ENCODE peak calls at places on chromosomes 3 and 15, in four cellular contexts. F is IMR-90, T is mesenchymal stem cell, G is H9. K is an unnamed sample.

GRCh38 chr15:69468241-69469121 is 15.9 kb downstream of the RPLP1 start:
- DNase-seq in F (peak; percentile 87), T (peak; percentile 79), G (no peak), K (no peak)

GRCh38 chr3:42850263-42850662 is 25.4 kb downstream of the CYP8B1 start:
- DNase-seq in F (no peak), T (no peak), G (no peak), K (no peak)

GRCh38 chr3:101381809-101382208 is 61.4 kb upstream of the IMPG2 start:
- DNase-seq in F (peak; percentile 58), T (peak; percentile 51), G (no peak), K (peak; percentile 50)

GRCh38 chr3:141271279-141272033 is 39.8 kb downstream of the PXYLP1 start:
- DNase-seq in F (no peak), T (no peak), G (no peak), K (no peak)

GRCh38 chr3:120472121-120472844 is 21.5 kb upstream of the FSTL1 start:
- DNase-seq in F (no peak), T (no peak), G (no peak), K (peak; percentile 69)

GRCh38 chr3:58025824-58026579 is 17.8 kb downstream of the FLNB start:
- DNase-seq in F (peak; percentile 68), T (peak; percentile 78), G (no peak), K (no peak)

GRCh38 chr3:172692751-172693310 is 18.0 kb downstream of the NCEH1 start:
- DNase-seq in F (no peak), T (no peak), G (no peak), K (no peak)

GRCh38 chr15:89052474-89052873 is 35.8 kb upstream of the ABHD2 start:
- DNase-seq in F (peak; percentile 97), T (peak; percentile 91), G (no peak), K (peak; percentile 30)

GRCh38 chr3:94246136-94246535 is 183.3 kb downstream of the NSUN3 start:
- DNase-seq in F (no peak), T (no peak), G (no peak), K (no peak)

GRCh38 chr3:114627760-114628159 is 333.9 kb downstream of the TIGIT start:
- DNase-seq in F (peak; percentile 43), T (peak; percentile 77), G (no peak), K (peak; percentile 56)

GRCh38 chr15:59170295-59170881 is 36.3 kb upstream of the LDHAL6B start:
- DNase-seq in F (no peak), T (peak; percentile 46), G (peak; percentile 48), K (no peak)

GRCh38 chr15:39934415-39935044 is 615 bp downstream of the EIF2AK4 start:
- DNase-seq in F (no peak), T (peak; percentile 61), G (no peak), K (no peak)

GRCh38 chr15:87489902-87490301 is 766.6 kb downstream of the NTRK3 start:
- DNase-seq in F (no peak), T (peak; percentile 6), G (no peak), K (no peak)

GRCh38 chr15:63981596-63982320 is 64.5 kb downstream of the DAPK2 start:
- DNase-seq in F (no peak), T (no peak), G (no peak), K (no peak)

DNA sequence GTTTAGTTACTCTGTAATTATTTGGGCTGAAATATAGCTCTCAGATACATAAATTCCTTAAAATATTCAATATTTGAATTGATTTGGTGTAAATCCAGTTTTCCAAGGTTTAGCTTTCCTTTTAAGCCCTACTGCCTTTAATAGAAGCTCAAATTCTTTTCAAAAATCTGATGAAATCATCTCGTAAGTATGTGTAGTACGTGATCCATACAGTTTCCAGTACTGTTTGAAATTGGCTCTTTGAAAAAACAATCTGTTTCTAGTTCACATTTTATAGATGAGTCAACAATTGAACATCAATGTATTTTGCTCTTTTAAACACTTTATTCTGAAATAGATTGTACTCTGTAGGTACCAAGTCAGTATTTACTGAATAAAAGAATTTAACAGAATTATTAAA is 84.2 kb downstream of the LRRC49 start:
- DNase-seq in F (peak; percentile 87), T (no peak), G (no peak), K (no peak)
- H2BK5ac ChIP-seq in F (peak overlapping the region; percentile 98), T (no peak overlapping the region), G (no peak overlapping the region), K (no peak overlapping the region)

DNA sequence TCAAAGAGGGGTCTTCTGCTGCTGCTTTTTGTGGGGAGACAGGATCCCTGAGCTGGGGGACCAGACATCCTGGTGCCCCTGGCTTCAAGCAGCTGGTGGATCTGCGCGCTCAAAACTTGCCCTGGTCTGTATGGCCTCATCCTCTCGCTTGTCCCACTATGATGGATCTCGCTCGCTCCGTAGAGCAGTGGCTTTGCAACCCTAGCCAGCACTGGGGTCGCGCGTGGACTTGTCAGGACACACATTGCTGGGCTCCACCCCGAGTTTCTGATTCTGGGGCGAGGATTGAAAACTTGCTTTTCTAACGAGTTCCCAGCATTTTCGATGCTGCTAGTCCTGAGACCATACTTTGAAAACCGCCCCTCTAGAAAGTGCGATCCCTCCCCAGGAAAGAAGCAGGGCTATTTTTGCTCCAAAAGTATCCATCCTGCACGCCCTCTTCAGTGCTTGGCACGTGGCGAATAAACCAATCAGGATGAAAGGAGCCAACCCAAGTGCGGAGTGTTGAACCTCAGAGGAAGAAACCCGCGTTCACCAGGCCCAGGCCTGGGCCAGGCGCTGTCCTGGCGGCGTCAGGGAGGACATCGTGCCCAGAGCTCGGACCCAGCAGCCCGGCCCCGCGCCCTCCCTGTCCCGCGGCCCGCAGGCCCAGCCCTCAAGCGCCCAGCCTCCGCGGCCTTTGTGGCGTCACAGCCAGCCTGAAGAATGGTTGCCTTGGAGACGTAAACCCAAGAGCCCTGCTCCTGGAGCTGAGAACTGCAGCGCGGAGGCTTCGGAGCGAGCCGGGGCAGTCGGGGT is at the start of gene CFAP100:
- DNase-seq in F (peak; percentile 15), T (peak; percentile 48), G (peak; percentile 88), K (no peak)
- H2AFZ ChIP-seq in F (peak within 1 kb of the TSS; percentile 68), T (no peak within 1 kb of the TSS), G (no peak within 1 kb of the TSS), K (peak within 1 kb of the TSS; percentile 25)

DNA sequence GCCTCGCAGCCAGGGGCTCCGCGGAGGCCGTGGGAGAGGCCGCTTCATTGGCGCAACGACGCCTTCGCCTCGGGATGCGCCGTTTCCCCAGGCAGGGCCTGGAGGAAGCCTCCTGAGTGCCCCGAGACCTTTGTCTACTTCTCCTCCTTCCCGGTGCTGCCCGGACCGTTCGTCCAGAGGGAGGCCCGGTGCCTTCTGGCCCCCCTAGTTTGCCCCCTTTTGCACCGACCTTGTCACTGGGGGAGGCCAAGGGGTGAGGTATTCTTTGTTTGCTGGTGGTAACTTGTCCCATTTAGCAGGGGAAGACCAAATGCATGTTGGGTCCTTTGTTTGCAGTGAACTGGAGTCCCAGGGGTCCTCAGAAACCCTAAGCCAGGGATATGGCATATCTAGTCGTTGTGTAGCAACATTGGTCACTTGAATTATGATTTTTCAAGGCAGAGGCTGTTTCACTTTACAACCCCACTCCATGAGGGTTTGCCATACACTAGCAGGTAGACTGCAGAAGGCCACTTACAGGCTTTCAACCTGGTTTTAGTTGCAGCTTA is 614 bp downstream of the DHX30 start:
- DNase-seq in F (no peak), T (no peak), G (no peak), K (peak; percentile 78)
- H2BK5ac ChIP-seq in F (peak overlapping the region; percentile 69), T (no peak overlapping the region), G (no peak overlapping the region), K (peak overlapping the region; percentile 49)

GRCh38 chr15:42921049-42921731 is 612 bp upstream of the TTBK2 start:
- DNase-seq in F (peak; percentile 8), T (peak; percentile 24), G (no peak), K (peak; percentile 64)

GRCh38 chr15:42918047-42918446 is 2.5 kb downstream of the TTBK2 start:
- DNase-seq in F (no peak), T (no peak), G (no peak), K (no peak)

GRCh38 chr15:42919794-42920280 is 741 bp downstream of the TTBK2 start:
- DNase-seq in F (peak; percentile 25), T (peak; percentile 79), G (peak; percentile 32), K (peak; percentile 17)

GRCh38 chr15:42920281-42921048 is at the start of gene TTBK2:
- DNase-seq in F (peak; percentile 99), T (peak; percentile 99), G (peak; percentile 99), K (peak; percentile 100)

GRCh38 chr15:42919308-42919707 is 1.3 kb downstream of the TTBK2 start:
- DNase-seq in F (peak; percentile 6), T (no peak), G (no peak), K (no peak)
- H2AFZ ChIP-seq in F (no peak overlapping the region), T (no peak overlapping the region), G (no peak overlapping the region), K (no peak overlapping the region)

DNA sequence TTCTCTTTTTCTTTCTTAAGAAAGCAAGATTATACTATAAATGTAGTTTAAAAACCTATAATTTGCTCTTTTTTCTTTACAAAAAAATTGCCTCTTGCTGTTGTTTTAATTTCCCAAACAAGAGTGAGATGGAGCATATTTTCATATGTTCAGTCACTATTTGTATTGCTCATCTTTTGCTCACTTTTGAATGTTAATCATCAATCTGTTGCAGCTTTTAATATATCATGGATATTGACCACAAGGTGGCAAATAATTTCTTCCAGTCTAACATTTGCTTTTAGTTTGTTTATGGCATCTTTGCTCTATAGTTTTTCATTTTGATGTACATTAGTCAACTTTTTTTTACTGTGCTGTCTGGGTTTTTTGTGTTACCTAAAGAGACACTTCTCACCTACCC is 112.6 kb upstream of the THRB start:
- DNase-seq in F (no peak), T (no peak), G (no peak), K (no peak)
- H2BK5ac ChIP-seq in F (no peak overlapping the region), T (no peak overlapping the region), G (no peak overlapping the region), K (no peak overlapping the region)

DNA sequence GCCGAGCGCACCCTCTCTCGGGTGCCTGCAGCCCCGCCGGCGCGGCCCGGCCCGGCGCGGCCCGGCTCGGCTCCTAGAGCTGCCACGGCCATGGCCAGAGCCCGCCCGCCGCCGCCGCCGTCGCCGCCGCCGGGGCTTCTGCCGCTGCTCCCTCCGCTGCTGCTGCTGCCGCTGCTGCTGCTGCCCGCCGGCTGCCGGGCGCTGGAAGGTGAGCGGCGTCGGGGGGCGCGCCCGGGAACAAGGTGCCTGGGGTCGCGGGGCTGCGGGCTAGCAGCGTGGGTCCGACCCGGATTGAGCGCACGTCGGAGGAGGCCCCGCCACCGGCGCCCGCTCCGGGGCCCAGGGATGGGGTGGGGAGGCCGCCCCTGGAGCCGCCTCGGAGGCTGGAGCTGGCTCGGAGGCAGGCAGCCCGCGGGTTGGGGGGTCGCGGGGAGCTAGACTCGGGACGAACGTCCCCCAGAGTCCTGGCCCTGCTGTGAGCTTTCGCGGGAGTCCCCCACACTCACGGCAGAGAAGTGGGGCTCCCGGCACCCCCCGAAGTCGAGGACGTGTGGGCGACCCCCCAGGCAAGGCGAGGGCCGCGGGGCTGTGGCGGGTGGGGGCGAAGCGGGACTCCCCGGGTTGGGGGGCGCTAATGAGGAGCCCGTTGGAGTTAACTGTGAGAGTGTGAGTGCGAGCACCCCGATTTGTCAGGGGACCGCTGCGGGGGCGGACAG is 719 bp downstream of the EPHB3 start:
- DNase-seq in F (no peak), T (no peak), G (no peak), K (no peak)
- H2AFZ ChIP-seq in F (peak overlapping the region; percentile 84), T (no peak overlapping the region), G (no peak overlapping the region), K (peak overlapping the region; percentile 26)

DNA sequence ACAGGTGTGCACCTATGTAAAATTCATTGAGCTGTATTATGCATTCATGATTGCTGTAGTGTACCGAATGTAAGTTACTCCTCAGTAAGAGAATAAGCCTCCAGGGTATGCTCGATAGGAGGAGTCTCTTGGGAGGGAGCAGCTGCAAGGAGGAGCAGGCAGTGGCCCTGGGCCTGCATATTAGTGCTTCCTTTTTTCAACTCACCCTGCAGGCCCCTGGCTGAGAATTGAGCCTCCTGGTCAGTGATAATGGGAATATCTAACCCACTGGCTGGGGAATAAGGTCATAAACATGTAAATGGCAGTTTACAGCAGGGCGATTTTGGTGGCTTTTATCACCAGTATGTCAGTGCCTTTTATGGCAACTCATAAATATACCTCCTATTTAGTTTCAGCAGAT is 21.7 kb upstream of the SFMBT1 start:
- DNase-seq in F (no peak), T (no peak), G (no peak), K (no peak)
- H2BK5ac ChIP-seq in F (no peak overlapping the region), T (no peak overlapping the region), G (no peak overlapping the region), K (no peak overlapping the region)